ENCODE peak calls at places on chromosomes 5 and 9, in nine cellular contexts. E, H, O, Q, V, M, A, L and B are unnamed samples.

GRCh38 chr9:35675204-35675603 is 1.5 kb downstream of the CA9 start:
- DNase-seq in E (no peak), H (no peak), O (no peak), Q (no peak), V (no peak), M (no peak), A (no peak), L (no peak), B (no peak)

GRCh38 chr9:124415852-124416484 is 726 bp upstream of the PSMB7 start:
- DNase-seq in E (no peak), H (peak; percentile 40), O (no peak), Q (no peak), V (no peak), M (no peak), A (no peak), L (no peak), B (no peak)

GRCh38 chr9:21579743-21580142 is 97.6 kb upstream of the IFNE start:
- DNase-seq in E (no peak), H (no peak), O (no peak), Q (no peak), V (no peak), M (no peak), A (no peak), L (no peak), B (no peak)

GRCh38 chr5:74173260-74173659 is 467.3 kb downstream of the ENC1 start:
- DNase-seq in E (no peak), H (no peak), O (no peak), Q (peak; percentile 91), V (no peak), M (no peak), A (no peak), L (no peak), B (no peak)

GRCh38 chr5:1787472-1788047 is 12.1 kb downstream of the MRPL36 start:
- DNase-seq in E (peak; percentile 9), H (no peak), O (no peak), Q (no peak), V (no peak), M (no peak), A (no peak), L (no peak), B (no peak)

GRCh38 chr9:82436480-82436879 is 447.9 kb downstream of the SPATA31D1 start:
- DNase-seq in E (no peak), H (no peak), O (no peak), Q (no peak), V (no peak), M (no peak), A (no peak), L (no peak), B (no peak)

GRCh38 chr5:171975262-171975876 is 31.1 kb downstream of the FBXW11 start:
- DNase-seq in E (no peak), H (no peak), O (no peak), Q (peak; percentile 76), V (no peak), M (no peak), A (no peak), L (no peak), B (no peak)

GRCh38 chr5:101590384-101590783 is 687.3 kb upstream of the ST8SIA4 start:
- DNase-seq in E (no peak), H (no peak), O (peak; percentile 13), Q (no peak), V (no peak), M (peak; percentile 22), A (no peak), L (no peak), B (no peak)

GRCh38 chr5:132526290-132526973 is 16.9 kb downstream of the IL5 start:
- DNase-seq in E (peak; percentile 37), H (peak; percentile 73), O (peak; percentile 84), Q (peak; percentile 56), V (peak; percentile 53), M (no peak), A (peak; percentile 43), L (peak; percentile 31), B (no peak)

GRCh38 chr5:150700600-150701377 is at the start of gene RBM22:
- DNase-seq in E (peak; percentile 95), H (peak; percentile 85), O (peak; percentile 91), Q (peak; percentile 89), V (peak; percentile 95), M (peak; percentile 88), A (peak; percentile 95), L (peak; percentile 95), B (peak; percentile 94)

GRCh38 chr9:121472361-121472910 is 27.2 kb downstream of the GGTA1 start:
- DNase-seq in E (no peak), H (no peak), O (no peak), Q (no peak), V (no peak), M (no peak), A (no peak), L (no peak), B (no peak)

GRCh38 chr5:100846722-100847121 is 56.4 kb downstream of the ST8SIA4 start:
- DNase-seq in E (no peak), H (no peak), O (no peak), Q (no peak), V (no peak), M (no peak), A (no peak), L (no peak), B (no peak)

GRCh38 chr5:171422902-171423663 is 3.6 kb downstream of the FGF18 start:
- DNase-seq in E (peak; percentile 28), H (no peak), O (no peak), Q (no peak), V (peak; percentile 23), M (no peak), A (no peak), L (peak; percentile 45), B (no peak)

GRCh38 chr5:29780401-29780800 is 1413.1 kb upstream of the CDH6 start:
- DNase-seq in E (no peak), H (no peak), O (no peak), Q (no peak), V (no peak), M (no peak), A (no peak), L (no peak), B (no peak)

GRCh38 chr5:109997191-109997590 is 307.5 kb downstream of the MAN2A1 start:
- DNase-seq in E (no peak), H (no peak), O (no peak), Q (no peak), V (no peak), M (no peak), A (no peak), L (no peak), B (no peak)

GRCh38 chr9:84990416-84990815 is 320.9 kb downstream of the NTRK2 start:
- DNase-seq in E (no peak), H (no peak), O (no peak), Q (peak; percentile 71), V (no peak), M (no peak), A (no peak), L (no peak), B (no peak)

GRCh38 chr5:399296-400281 is 43.4 kb upstream of the EXOC3 start:
- DNase-seq in E (peak; percentile 96), H (peak; percentile 54), O (no peak), Q (peak; percentile 92), V (peak; percentile 74), M (no peak), A (peak; percentile 45), L (peak; percentile 82), B (peak; percentile 64)

GRCh38 chr5:154861946-154862345 is 3.5 kb downstream of the CNOT8 start:
- DNase-seq in E (no peak), H (no peak), O (no peak), Q (no peak), V (no peak), M (no peak), A (no peak), L (no peak), B (no peak)
- H3K4me3 ChIP-seq in E (no peak overlapping the region), H (no peak overlapping the region), O (no peak overlapping the region), Q (no peak overlapping the region), V (no peak overlapping the region), M (no peak overlapping the region), A (no peak overlapping the region), L (no peak overlapping the region), B (no peak overlapping the region)

GRCh38 chr9:26261503-26262330 is 583.5 kb upstream of the TUSC1 start:
- DNase-seq in E (no peak), H (no peak), O (peak; percentile 8), Q (peak; percentile 77), V (no peak), M (no peak), A (no peak), L (no peak), B (no peak)
- H3K4me3 ChIP-seq in E (no peak overlapping the region), H (no peak overlapping the region), O (no peak overlapping the region), Q (no peak overlapping the region), V (no peak overlapping the region), M (no peak overlapping the region), A (no peak overlapping the region), L (no peak overlapping the region), B (no peak overlapping the region)

DNA sequence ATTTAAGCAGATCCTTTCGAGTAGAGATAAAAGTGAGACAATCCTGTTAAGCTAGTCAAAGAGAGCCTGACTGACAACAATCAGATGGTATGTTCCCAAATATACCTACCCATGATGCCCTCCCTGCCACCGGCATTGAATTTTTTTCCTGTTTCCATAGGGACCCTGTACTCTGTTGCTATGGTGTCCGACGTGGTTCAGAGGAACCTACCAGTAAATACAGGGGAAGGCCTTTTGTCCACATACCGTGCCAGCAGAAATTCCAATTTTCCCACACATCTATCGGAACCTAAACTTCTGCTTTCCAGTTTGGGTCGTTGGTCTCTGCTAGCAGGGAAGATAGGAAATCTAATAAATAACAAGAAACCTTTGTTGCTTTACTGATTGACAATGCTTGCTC is 64.7 kb downstream of the MEGF10 start:
- DNase-seq in E (no peak), H (no peak), O (no peak), Q (no peak), V (no peak), M (no peak), A (no peak), L (no peak), B (no peak)
- H3K4me3 ChIP-seq in E (no peak overlapping the region), H (no peak overlapping the region), O (no peak overlapping the region), Q (no peak overlapping the region), V (no peak overlapping the region), M (no peak overlapping the region), A (no peak overlapping the region), L (no peak overlapping the region), B (no peak overlapping the region)

DNA sequence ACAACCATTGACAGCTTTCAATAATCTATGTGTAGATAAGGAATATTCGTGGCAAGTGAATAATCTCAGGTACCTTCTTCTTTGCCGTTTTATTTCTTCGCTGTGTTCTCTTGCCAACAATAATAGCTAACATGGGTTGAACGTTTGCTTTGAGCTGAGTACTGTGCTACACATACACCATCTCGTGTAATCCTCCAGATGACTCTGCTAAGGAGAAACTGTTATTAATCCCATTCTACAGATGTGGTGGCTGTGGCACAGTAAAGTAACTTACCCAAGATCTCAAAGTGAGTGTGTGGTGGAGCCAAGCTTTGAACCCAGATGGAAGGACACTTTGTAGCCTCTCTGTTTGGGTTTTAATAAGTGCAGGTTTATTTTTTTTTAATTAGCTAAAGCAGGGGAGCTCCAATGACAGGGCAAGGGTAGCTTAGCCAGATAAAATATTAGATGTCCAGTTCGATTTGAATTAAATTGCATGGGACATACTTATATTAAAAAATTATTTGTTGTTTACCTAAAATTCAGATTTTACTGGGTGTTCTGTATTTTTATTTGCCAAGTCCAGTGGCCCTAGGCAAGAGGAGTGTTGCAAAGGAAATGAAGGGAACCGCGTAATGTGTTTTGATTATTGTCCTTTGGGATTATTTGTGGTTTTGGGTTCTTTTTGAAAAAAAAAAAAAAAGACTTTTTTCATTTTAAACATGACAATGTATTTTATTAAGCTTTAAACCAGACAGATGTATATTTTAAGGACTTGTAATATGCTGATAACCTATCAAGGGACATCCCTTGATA is 179.5 kb downstream of the C9orf152 start:
- DNase-seq in E (no peak), H (no peak), O (no peak), Q (peak; percentile 38), V (no peak), M (no peak), A (no peak), L (no peak), B (no peak)
- H3K4me3 ChIP-seq in E (no peak overlapping the region), H (no peak overlapping the region), O (no peak overlapping the region), Q (no peak overlapping the region), V (no peak overlapping the region), M (no peak overlapping the region), A (no peak overlapping the region), L (no peak overlapping the region), B (no peak overlapping the region)

GRCh38 chr9:99181206-99181605 is 40.5 kb downstream of the ALG2 start:
- DNase-seq in E (no peak), H (no peak), O (no peak), Q (no peak), V (no peak), M (no peak), A (no peak), L (no peak), B (no peak)
- H3K4me3 ChIP-seq in E (no peak overlapping the region), H (no peak overlapping the region), O (no peak overlapping the region), Q (no peak overlapping the region), V (no peak overlapping the region), M (no peak overlapping the region), A (no peak overlapping the region), L (no peak overlapping the region), B (no peak overlapping the region)